ENCODE peak calls at places on chromosomes 4 and X, in five cellular contexts. S is mesenchymal stem cell; H is adrenal gland; F is anterior cingulate cortex; Q is activated CD4-positive, alpha-beta T cell treated with anti-CD3 and anti-CD28 coated beads, Interleukin-2, amount 10 ng/mL, durations not matched to agents 7 days and 5 days. O is an unnamed sample.

GRCh38 chrX:117327306-117327705 is 789.3 kb downstream of the KLHL13 start:
- DNase-seq in S (no peak), H (no peak), F (no peak), Q (no peak), O (no peak)

GRCh38 chr4:8117278-8117682 is 41.3 kb downstream of the ABLIM2 start:
- DNase-seq in S (peak; percentile 25), H (peak; percentile 52), F (no peak), Q (peak; percentile 33), O (no peak)

GRCh38 chr4:48047421-48047844 is 30.9 kb downstream of the NIPAL1 start:
- DNase-seq in S (no peak), H (no peak), F (no peak), Q (peak; percentile 81), O (no peak)

GRCh38 chr4:41644915-41645295 is 103.6 kb downstream of the PHOX2B start:
- DNase-seq in S (no peak), H (no peak), F (no peak), Q (no peak), O (no peak)

GRCh38 chr4:185859106-185859505 is 47.1 kb upstream of the SORBS2 start:
- DNase-seq in S (peak; percentile 40), H (no peak), F (peak; percentile 1), Q (no peak), O (no peak)

GRCh38 chr4:105845559-105845958 is 49.7 kb upstream of the NPNT start:
- DNase-seq in S (no peak), H (no peak), F (no peak), Q (no peak), O (no peak)

GRCh38 chr4:37767546-37767945 is 58.9 kb upstream of the PGM2 start:
- DNase-seq in S (no peak), H (peak; percentile 61), F (no peak), Q (no peak), O (peak; percentile 45)

GRCh38 chr4:41638806-41639205 is 100.8 kb downstream of the LIMCH1 start:
- DNase-seq in S (no peak), H (no peak), F (no peak), Q (no peak), O (no peak)

O was measured in thyroid gland.